ENCODE peak calls at places on chromosomes 2 and 18, in six cellular contexts. One of them, this sample, is unnamed.

GRCh38 chr2:206086683-206087350 is 843 bp upstream of the INO80D start:
- DNase-seq in upper lobe of right lung: no peak
- DNase-seq in foreskin fibroblast: no peak
- DNase-seq in HTR-8/SVneo: no peak
- DNase-seq in cortex of kidney: no peak
- DNase-seq in activated CD8-positive, alpha-beta T cell treated with anti-CD3 and anti-CD28 coated beads for 36 hours: no peak
- DNase-seq in this sample: no peak

GRCh38 chr2:182611009-182611408 is 105.0 kb upstream of the DNAJC10 start:
- DNase-seq in upper lobe of right lung: no peak
- DNase-seq in foreskin fibroblast: no peak
- DNase-seq in HTR-8/SVneo: no peak
- DNase-seq in cortex of kidney: no peak
- DNase-seq in activated CD8-positive, alpha-beta T cell treated with anti-CD3 and anti-CD28 coated beads for 36 hours: no peak
- DNase-seq in this sample: no peak

GRCh38 chr2:26483957-26484565 is 6.1 kb upstream of the OTOF start:
- DNase-seq in upper lobe of right lung: no peak
- DNase-seq in foreskin fibroblast: no peak
- DNase-seq in HTR-8/SVneo: no peak
- DNase-seq in cortex of kidney: no peak
- DNase-seq in activated CD8-positive, alpha-beta T cell treated with anti-CD3 and anti-CD28 coated beads for 36 hours: no peak
- DNase-seq in this sample: no peak

GRCh38 chr18:61554117-61554776 is 221.0 kb downstream of the CDH20 start:
- DNase-seq in upper lobe of right lung: no peak
- DNase-seq in foreskin fibroblast: no peak
- DNase-seq in HTR-8/SVneo: no peak
- DNase-seq in cortex of kidney: no peak
- DNase-seq in activated CD8-positive, alpha-beta T cell treated with anti-CD3 and anti-CD28 coated beads for 36 hours: peak; percentile 56
- DNase-seq in this sample: no peak

GRCh38 chr2:172806426-172807008 is 70.9 kb downstream of the RAPGEF4 start:
- DNase-seq in upper lobe of right lung: no peak
- DNase-seq in foreskin fibroblast: peak; percentile 30
- DNase-seq in HTR-8/SVneo: peak; percentile 59
- DNase-seq in cortex of kidney: no peak
- DNase-seq in activated CD8-positive, alpha-beta T cell treated with anti-CD3 and anti-CD28 coated beads for 36 hours: no peak
- DNase-seq in this sample: peak; percentile 28

GRCh38 chr2:227117852-227118251 is 46.2 kb downstream of the COL4A4 start:
- DNase-seq in upper lobe of right lung: no peak
- DNase-seq in foreskin fibroblast: no peak
- DNase-seq in HTR-8/SVneo: no peak
- DNase-seq in cortex of kidney: no peak
- DNase-seq in activated CD8-positive, alpha-beta T cell treated with anti-CD3 and anti-CD28 coated beads for 36 hours: no peak
- DNase-seq in this sample: no peak

GRCh38 chr2:174951746-174952145 is 53.4 kb downstream of the CHN1 start:
- DNase-seq in upper lobe of right lung: no peak
- DNase-seq in foreskin fibroblast: peak; percentile 62
- DNase-seq in HTR-8/SVneo: peak; percentile 28
- DNase-seq in cortex of kidney: no peak
- DNase-seq in activated CD8-positive, alpha-beta T cell treated with anti-CD3 and anti-CD28 coated beads for 36 hours: no peak
- DNase-seq in this sample: no peak

GRCh38 chr18:2087877-2088673 is 483.2 kb downstream of the METTL4 start:
- DNase-seq in upper lobe of right lung: no peak
- DNase-seq in foreskin fibroblast: no peak
- DNase-seq in HTR-8/SVneo: no peak
- DNase-seq in cortex of kidney: no peak
- DNase-seq in activated CD8-positive, alpha-beta T cell treated with anti-CD3 and anti-CD28 coated beads for 36 hours: no peak
- DNase-seq in this sample: no peak

GRCh38 chr2:162732946-162733698 is 105.4 kb downstream of the KCNH7 start:
- DNase-seq in upper lobe of right lung: no peak
- DNase-seq in foreskin fibroblast: no peak
- DNase-seq in HTR-8/SVneo: no peak
- DNase-seq in cortex of kidney: no peak
- DNase-seq in activated CD8-positive, alpha-beta T cell treated with anti-CD3 and anti-CD28 coated beads for 36 hours: no peak
- DNase-seq in this sample: no peak

GRCh38 chr2:36678856-36679255 is 17.7 kb upstream of the VIT start:
- DNase-seq in upper lobe of right lung: no peak
- DNase-seq in foreskin fibroblast: no peak
- DNase-seq in HTR-8/SVneo: no peak
- DNase-seq in cortex of kidney: no peak
- DNase-seq in activated CD8-positive, alpha-beta T cell treated with anti-CD3 and anti-CD28 coated beads for 36 hours: no peak
- DNase-seq in this sample: no peak

GRCh38 chr2:104952976-104953375 is 84.9 kb upstream of the MRPS9 start:
- DNase-seq in upper lobe of right lung: no peak
- DNase-seq in foreskin fibroblast: no peak
- DNase-seq in HTR-8/SVneo: no peak
- DNase-seq in cortex of kidney: no peak
- DNase-seq in activated CD8-positive, alpha-beta T cell treated with anti-CD3 and anti-CD28 coated beads for 36 hours: no peak
- DNase-seq in this sample: no peak

GRCh38 chr2:227607969-227608368 is 6.7 kb downstream of the SCYGR3 start:
- DNase-seq in upper lobe of right lung: no peak
- DNase-seq in foreskin fibroblast: peak; percentile 7
- DNase-seq in HTR-8/SVneo: no peak
- DNase-seq in cortex of kidney: no peak
- DNase-seq in activated CD8-positive, alpha-beta T cell treated with anti-CD3 and anti-CD28 coated beads for 36 hours: no peak
- DNase-seq in this sample: no peak

GRCh38 chr18:58300867-58301266 is 256.8 kb downstream of the NEDD4L start:
- DNase-seq in upper lobe of right lung: no peak
- DNase-seq in foreskin fibroblast: no peak
- DNase-seq in HTR-8/SVneo: no peak
- DNase-seq in cortex of kidney: no peak
- DNase-seq in activated CD8-positive, alpha-beta T cell treated with anti-CD3 and anti-CD28 coated beads for 36 hours: no peak
- DNase-seq in this sample: no peak

This sample was measured in Panc1.